ENCODE peak calls at places on chromosome 7, in eight cellular contexts. U, N, M, Y, S, I, L and W are unnamed samples.

GRCh38 chr7:12178317-12178716 is 32.8 kb upstream of the TMEM106B start:
- DNase-seq in Y (no peak), U (no peak), I (no peak), S (no peak), L (no peak), N (no peak), M (no peak), W (no peak)

GRCh38 chr7:106418094-106418493 is 133.3 kb upstream of the NAMPT start:
- DNase-seq in I (no peak), M (no peak), U (no peak), L (no peak), N (no peak), S (no peak), Y (no peak), W (no peak)

GRCh38 chr7:158274996-158275395 is 312.6 kb downstream of the PTPRN2 start:
- DNase-seq in L (no peak), M (no peak), I (peak), N (no peak), S (no peak), U (no peak), Y (no peak), W (no peak)

GRCh38 chr7:99521399-99521798 is 16.9 kb downstream of the ZKSCAN5 start:
- DNase-seq in S (no peak), L (no peak), Y (no peak), I (no peak), U (no peak), M (no peak), N (no peak), W (no peak)

GRCh38 chr7:116182023-116182422 is 28.3 kb upstream of the TES start:
- DNase-seq in U (no peak), I (no peak), M (no peak), N (no peak), Y (no peak), S (no peak), L (no peak), W (no peak)

GRCh38 chr7:90536449-90536848 is 59.7 kb upstream of the CDK14 start:
- DNase-seq in N (peak), S (no peak), U (no peak), L (no peak), M (no peak), Y (no peak), I (no peak), W (no peak)

GRCh38 chr7:128876586-128876977 is 13.9 kb downstream of the ATP6V1F start:
- DNase-seq in S (no peak), I (peak), M (no peak), Y (no peak), N (no peak), L (no peak), U (no peak), W (no peak)

GRCh38 chr7:79506481-79506880 is 53.0 kb upstream of the MAGI2 start:
- DNase-seq in Y (no peak), L (no peak), M (no peak), I (no peak), N (no peak), S (no peak), U (no peak), W (no peak)

GRCh38 chr7:35485436-35485835 is 209.5 kb downstream of the HERPUD2 start:
- DNase-seq in U (no peak), I (no peak), L (no peak), Y (no peak), M (no peak), S (no peak), N (no peak), W (no peak)

GRCh38 chr7:103540986-103541385 is 95.0 kb upstream of the SLC26A5 start:
- DNase-seq in S (no peak), M (no peak), N (no peak), Y (no peak), L (peak), I (no peak), U (peak), W (no peak)

GRCh38 chr7:4216016-4216415 is 466.1 kb upstream of the FOXK1 start:
- DNase-seq in Y (no peak), I (peak), U (no peak), N (no peak), L (no peak), S (no peak), M (no peak), W (no peak)

GRCh38 chr7:17184805-17185689 is 113.4 kb upstream of the AHR start:
- DNase-seq in Y (no peak), L (no peak), M (no peak), U (no peak), I (no peak), S (no peak), N (no peak), W (peak)

GRCh38 chr7:985915-986741 is 3.1 kb downstream of the CYP2W1 start:
- DNase-seq in N (no peak), U (no peak), S (no peak), L (no peak), I (no peak), M (no peak), Y (no peak), W (no peak)

GRCh38 chr7:2717293-2717904 is 29.4 kb downstream of the AMZ1 start:
- DNase-seq in I (no peak), S (peak), U (peak), L (no peak), M (no peak), N (no peak), Y (no peak), W (no peak)

GRCh38 chr7:55556031-55556430 is 16.3 kb downstream of the VOPP1 start:
- DNase-seq in Y (no peak), L (no peak), U (no peak), I (no peak), N (no peak), S (no peak), M (no peak), W (no peak)

GRCh38 chr7:27346531-27347260 is 104.1 kb downstream of the EVX1 start:
- DNase-seq in Y (no peak), L (no peak), I (no peak), S (no peak), N (no peak), M (no peak), U (no peak), W (peak)

GRCh38 chr7:128890306-128891109 is 20.0 kb downstream of the KCP start:
- DNase-seq in I (peak), S (no peak), M (no peak), Y (no peak), L (no peak), N (no peak), U (no peak), W (no peak)

GRCh38 chr7:96414931-96415292 is 93.0 kb upstream of the SLC25A13 start:
- DNase-seq in L (peak), U (peak), S (no peak), N (no peak), Y (peak), M (no peak), I (no peak), W (no peak)

GRCh38 chr7:4866528-4867496 is 5.0 kb upstream of the PAPOLB start:
- DNase-seq in S (no peak), I (peak), N (no peak), L (no peak), U (no peak), Y (no peak), M (no peak), W (no peak)

GRCh38 chr7:25884265-25884664 is 267.7 kb upstream of the NFE2L3 start:
- DNase-seq in Y (no peak), N (no peak), U (no peak), I (no peak), S (no peak), L (no peak), M (no peak), W (no peak)

GRCh38 chr7:31029674-31030073 is 22.4 kb upstream of the ADCYAP1R1 start:
- DNase-seq in U (no peak), S (no peak), M (no peak), L (no peak), N (no peak), Y (no peak), I (no peak), W (no peak)

GRCh38 chr7:81470084-81470723 is 299.6 kb downstream of the HGF start:
- DNase-seq in S (no peak), M (no peak), U (peak), L (peak), Y (no peak), I (peak), N (no peak), W (no peak)

GRCh38 chr7:73734619-73735525 is 3.7 kb downstream of the ABHD11 start:
- DNase-seq in S (peak), M (peak), Y (peak), U (no peak), I (peak), N (peak), L (peak), W (peak)

GRCh38 chr7:14457567-14458453 is 444.7 kb downstream of the DGKB start:
- DNase-seq in L (peak), M (peak), I (peak), Y (peak), N (no peak), U (peak), S (no peak), W (peak)

GRCh38 chr7:125857606-125858005 is 928.0 kb upstream of the POT1 start:
- DNase-seq in Y (no peak), N (no peak), S (no peak), L (no peak), I (no peak), U (no peak), M (no peak), W (no peak)

GRCh38 chr7:28280516-28280915 is 99.9 kb upstream of the JAZF1 start:
- DNase-seq in Y (no peak), U (no peak), N (no peak), S (no peak), M (no peak), L (no peak), I (no peak), W (no peak)

GRCh38 chr7:120829487-120829886 is 28.5 kb downstream of the TSPAN12 start:
- DNase-seq in L (no peak), S (no peak), U (no peak), Y (no peak), N (no peak), M (no peak), I (no peak), W (no peak)

GRCh38 chr7:30986331-30986730 is 22.6 kb downstream of the GHRHR start:
- DNase-seq in N (no peak), M (no peak), L (no peak), U (no peak), Y (no peak), S (no peak), I (no peak), W (no peak)

GRCh38 chr7:19339512-19339911 is 194.3 kb upstream of the FERD3L start:
- DNase-seq in L (no peak), Y (no peak), I (no peak), M (no peak), N (no peak), S (no peak), U (no peak), W (no peak)

GRCh38 chr7:40815512-40815911 is 680.7 kb downstream of the SUGCT start:
- DNase-seq in Y (no peak), N (no peak), M (no peak), L (no peak), I (no peak), U (no peak), S (no peak), W (no peak)

GRCh38 chr7:123571684-123572083 is 14.1 kb upstream of the NDUFA5 start:
- DNase-seq in S (no peak), N (no peak), Y (no peak), L (no peak), U (no peak), M (no peak), I (no peak), W (no peak)

GRCh38 chr7:136869006-136869961 is 832 bp downstream of the CHRM2 start:
- DNase-seq in Y (no peak), U (no peak), L (no peak), M (no peak), I (peak), N (no peak), S (no peak), W (no peak)

GRCh38 chr7:96093435-96093834 is 228.5 kb downstream of the SLC25A13 start:
- DNase-seq in M (no peak), S (no peak), U (no peak), Y (no peak), L (no peak), I (no peak), N (no peak), W (peak)

GRCh38 chr7:126716321-126716720 is 536.4 kb downstream of the GRM8 start:
- DNase-seq in S (no peak), U (no peak), I (no peak), M (no peak), N (no peak), L (no peak), Y (no peak), W (no peak)

GRCh38 chr7:16708980-16709379 is 44.6 kb upstream of the TSPAN13 start:
- DNase-seq in S (no peak), I (no peak), L (no peak), Y (no peak), U (no peak), N (no peak), M (no peak), W (peak)

GRCh38 chr7:977326-978048 is 2.1 kb upstream of the COX19 start:
- DNase-seq in S (no peak), L (peak), M (no peak), U (peak), Y (no peak), I (no peak), N (no peak), W (no peak)

GRCh38 chr7:127578036-127578684 is 7.2 kb downstream of the GCC1 start:
- DNase-seq in S (no peak), M (no peak), Y (no peak), U (no peak), L (no peak), I (no peak), N (no peak), W (no peak)

GRCh38 chr7:7639847-7640220 is 718 bp upstream of the UMAD1 start:
- DNase-seq in Y (peak), I (peak), N (peak), M (peak), U (no peak), S (peak), L (no peak), W (no peak)

GRCh38 chr7:142760071-142760642 is 10.6 kb upstream of the PRSS2 start:
- DNase-seq in L (no peak), I (no peak), N (no peak), S (no peak), Y (no peak), U (no peak), M (no peak), W (no peak)